ENCODE peak calls at places on chromosomes 11 and 22, in six cellular contexts. P is AG09319; R is fibroblast of pulmonary artery; F is CD8-positive, alpha-beta T cell; N is GM12864; K is mesothelial cell of epicardium. H is an unnamed sample.

GRCh38 chr11:1920909-1921575 is 1.5 kb downstream of the TNNT3 start:
- DNase-seq in P (no peak), R (no peak), F (no peak), N (no peak), K (no peak), H (no peak)

GRCh38 chr11:59918987-59919589 is 19.1 kb upstream of the OOSP1 start:
- DNase-seq in P (no peak), R (peak), F (no peak), N (no peak), K (no peak), H (peak)

GRCh38 chr11:68978626-68978930 is 2.2 kb downstream of the MRGPRD start:
- DNase-seq in P (no peak), R (no peak), F (no peak), N (no peak), K (no peak), H (no peak)

GRCh38 chr11:10087186-10087585 is 206.8 kb downstream of the SBF2 start:
- DNase-seq in P (no peak), R (no peak), F (no peak), N (no peak), K (no peak), H (no peak)

GRCh38 chr11:119368121-119369034 is 13.1 kb downstream of the USP2 start:
- DNase-seq in P (no peak), R (peak), F (no peak), N (no peak), K (no peak), H (no peak)

GRCh38 chr11:10307022-10307410 is 2.1 kb downstream of the ADM start:
- DNase-seq in P (no peak), R (peak), F (no peak), N (no peak), K (no peak), H (no peak)

GRCh38 chr11:37280194-37280593 is 682.2 kb upstream of the RAG2 start:
- DNase-seq in P (no peak), R (no peak), F (no peak), N (no peak), K (no peak), H (no peak)

GRCh38 chr11:78564889-78565467 is 9.7 kb downstream of the NARS2 start:
- DNase-seq in P (no peak), R (peak), F (no peak), N (no peak), K (no peak), H (no peak)

GRCh38 chr22:36765943-36766450 is 9.9 kb downstream of the IFT27 start:
- DNase-seq in P (no peak), R (no peak), F (no peak), N (no peak), K (no peak), H (no peak)

GRCh38 chr11:22343411-22344032 is 5.3 kb downstream of the SLC17A6 start:
- DNase-seq in P (no peak), R (no peak), F (no peak), N (no peak), K (no peak), H (peak)

GRCh38 chr11:59426361-59427067 is at the start of gene OR5A2:
- DNase-seq in P (no peak), R (no peak), F (no peak), N (no peak), K (no peak), H (no peak)

GRCh38 chr11:74694536-74694935 is 36.7 kb downstream of the CHRDL2 start:
- DNase-seq in P (no peak), R (no peak), F (no peak), N (no peak), K (no peak), H (no peak)

GRCh38 chr11:100726709-100727108 is 39.6 kb downstream of the ARHGAP42 start:
- DNase-seq in P (no peak), R (no peak), F (no peak), N (no peak), K (no peak), H (no peak)

GRCh38 chr11:125268611-125269010 is 104.1 kb downstream of the PKNOX2 start:
- DNase-seq in P (no peak), R (no peak), F (no peak), N (no peak), K (no peak), H (no peak)

GRCh38 chr11:116707746-116708145 is 65.0 kb downstream of the BUD13 start:
- DNase-seq in P (no peak), R (no peak), F (no peak), N (no peak), K (no peak), H (no peak)
- TF ChIP-seq CTCF in P (no peak), R (no peak), F (no peak), N (no peak), K (no peak), H (no peak)

GRCh38 chr11:117098269-117099231 is at the start of gene SIK3:
- DNase-seq in P (peak), R (peak), F (peak), N (peak), K (peak), H (peak)
- TF ChIP-seq CTCF in P (peak), R (peak), F (peak), N (peak), K (no peak), H (peak)

GRCh38 chr22:22164541-22165272 is 79.9 kb upstream of the VPREB1 start:
- DNase-seq in P (no peak), R (no peak), F (no peak), N (no peak), K (no peak), H (no peak)
- TF ChIP-seq CTCF in P (no peak), R (no peak), F (no peak), N (no peak), K (no peak), H (no peak)

DNA sequence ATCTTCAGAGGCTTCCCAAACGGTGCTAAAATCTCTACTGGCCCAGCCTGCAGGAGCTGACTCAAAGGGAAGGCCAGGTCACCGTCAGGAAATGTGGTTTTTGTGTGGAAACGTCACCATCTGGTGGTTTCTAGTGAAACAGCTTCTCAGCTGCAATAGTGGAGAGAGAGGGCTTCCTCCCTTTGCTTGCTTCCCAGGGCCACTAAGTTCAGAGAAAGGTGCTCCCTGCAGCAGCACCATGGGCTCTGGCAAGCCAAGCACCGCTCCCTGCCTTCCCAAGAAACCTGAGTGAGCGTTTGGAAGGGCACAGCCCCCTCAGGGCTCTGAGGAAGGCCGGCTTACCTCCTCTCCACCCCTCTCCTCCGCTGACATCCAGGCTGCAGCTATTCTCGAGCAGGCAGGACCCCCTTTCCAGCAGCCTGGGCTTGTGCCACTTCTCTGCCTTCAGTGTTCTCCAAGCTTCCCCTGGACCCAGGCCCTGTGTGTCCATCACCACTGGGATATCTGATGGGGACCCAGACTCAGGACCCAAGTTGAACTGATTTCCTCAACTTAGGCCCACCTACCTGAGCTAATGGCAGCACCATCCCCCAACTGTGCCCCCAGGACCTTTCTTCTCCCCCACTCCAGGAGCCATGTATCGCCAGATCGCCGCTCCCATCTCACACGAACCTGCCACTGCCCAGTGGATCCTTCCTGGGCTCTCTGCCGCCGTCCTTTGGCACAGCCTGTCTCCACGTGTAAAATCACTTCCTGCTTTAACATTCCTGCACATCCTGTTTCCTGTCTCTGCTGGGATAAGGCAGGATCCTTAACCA is 9.8 kb downstream of the SPATA19 start:
- DNase-seq in P (no peak), R (peak), F (peak), N (peak), K (peak), H (peak)
- TF ChIP-seq CTCF in P (no peak), R (peak), F (peak), N (peak), K (peak), H (peak)

DNA sequence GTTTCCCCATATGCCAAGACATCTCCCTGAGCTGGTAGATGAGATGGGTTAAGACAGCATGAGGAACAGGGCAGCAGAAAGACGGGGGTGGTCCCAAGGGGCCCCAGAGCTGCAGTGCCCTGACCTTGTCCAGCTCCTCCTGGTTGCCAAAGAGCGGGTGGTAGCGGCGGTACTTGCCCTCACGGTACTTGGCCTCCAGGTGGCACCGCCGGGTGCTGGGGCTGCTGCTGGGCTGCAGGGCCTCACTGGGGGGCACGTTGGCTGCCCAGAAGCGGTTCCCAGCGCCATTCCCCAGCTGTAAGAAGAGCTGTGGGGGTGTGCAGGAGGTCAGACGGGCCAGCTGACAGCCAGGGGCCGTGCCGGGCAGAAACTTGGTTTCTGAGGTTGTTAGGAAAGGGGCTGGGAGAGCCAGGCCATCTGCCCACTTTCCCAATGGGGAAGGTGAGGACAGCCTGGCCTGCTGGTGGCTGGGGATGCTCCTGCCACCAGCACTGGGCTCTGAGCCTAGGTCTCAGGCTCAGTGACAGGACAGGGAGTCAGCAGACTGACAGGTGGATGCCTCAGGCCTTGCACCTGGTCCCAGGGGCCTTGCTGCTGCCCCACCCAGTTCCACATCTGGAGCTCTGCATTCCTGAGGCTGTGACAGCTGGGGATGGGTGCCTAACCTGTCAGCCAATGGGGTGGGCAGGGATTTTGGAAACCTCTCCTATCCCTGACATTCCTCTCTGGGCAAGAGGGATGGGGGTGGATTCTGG is 30.0 kb upstream of the PDE2A start:
- DNase-seq in P (no peak), R (no peak), F (no peak), N (no peak), K (no peak), H (no peak)
- TF ChIP-seq CTCF in P (peak), R (peak), F (no peak), N (peak), K (no peak), H (no peak)

GRCh38 chr11:83827940-83828554 is 541.9 kb upstream of the CCDC90B start:
- DNase-seq in P (no peak), R (peak), F (no peak), N (no peak), K (no peak), H (peak)
- TF ChIP-seq CTCF in P (peak), R (peak), F (no peak), N (peak), K (peak), H (peak)

GRCh38 chr11:71370895-71371673 is 77.1 kb downstream of the DHCR7 start:
- DNase-seq in P (no peak), R (no peak), F (no peak), N (no peak), K (no peak), H (no peak)

GRCh38 chr11:71373791-71374454 is 74.3 kb downstream of the DHCR7 start:
- DNase-seq in P (no peak), R (no peak), F (no peak), N (peak), K (no peak), H (peak)

GRCh38 chr11:71370020-71370747 is 78.0 kb downstream of the DHCR7 start:
- DNase-seq in P (no peak), R (no peak), F (no peak), N (no peak), K (no peak), H (no peak)

GRCh38 chr11:71371674-71372069 is 76.5 kb downstream of the DHCR7 start:
- DNase-seq in P (no peak), R (no peak), F (no peak), N (no peak), K (no peak), H (no peak)

DNA sequence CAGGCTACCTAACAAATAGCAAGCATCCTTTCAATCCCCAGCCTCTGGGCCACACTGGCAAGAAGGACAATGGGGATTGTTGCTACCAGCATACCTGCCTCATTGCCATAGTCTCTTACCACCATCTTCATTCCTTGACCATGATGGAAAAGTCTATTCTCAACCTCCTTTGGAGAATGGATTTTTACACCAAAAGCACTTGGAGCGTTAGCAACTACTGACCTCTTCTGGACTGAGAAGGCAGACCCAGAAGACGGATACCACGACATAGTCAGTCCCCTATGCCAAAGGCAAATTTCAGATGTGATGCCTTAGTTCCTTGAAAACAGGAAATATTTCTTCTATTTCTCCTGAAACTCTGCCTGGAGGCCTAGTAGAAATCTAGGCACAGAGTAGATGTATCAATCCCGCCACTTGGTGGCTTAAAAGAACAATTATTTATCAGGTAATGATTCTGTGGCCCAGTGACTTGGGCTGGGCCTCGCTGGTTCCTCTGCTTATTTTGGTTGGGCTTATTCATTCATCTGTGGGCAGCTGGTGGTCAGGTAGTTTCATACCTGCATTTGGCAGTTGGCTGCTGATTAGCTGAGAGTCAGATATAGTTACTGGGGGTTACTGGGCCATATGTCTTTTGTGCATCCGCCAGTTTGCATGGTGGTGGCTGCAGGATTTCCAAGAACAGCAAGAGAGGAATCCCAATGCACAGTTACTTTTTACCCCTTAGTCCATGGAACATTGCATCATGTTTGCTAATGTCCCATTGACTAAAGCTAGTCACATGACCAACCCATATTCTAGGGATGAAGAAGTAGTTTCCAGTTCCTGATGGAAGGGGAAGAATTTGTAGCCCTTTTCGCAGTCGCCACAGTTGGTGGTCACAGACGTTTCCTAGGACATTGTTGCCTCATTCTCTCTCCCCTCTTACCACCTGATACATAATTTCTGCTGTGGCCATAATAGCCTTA is 75.2 kb downstream of the DHCR7 start:
- DNase-seq in P (peak), R (peak), F (no peak), N (peak), K (no peak), H (no peak)
- TF ChIP-seq CTCF in P (peak), R (peak), F (no peak), N (peak), K (no peak), H (no peak)

DNA sequence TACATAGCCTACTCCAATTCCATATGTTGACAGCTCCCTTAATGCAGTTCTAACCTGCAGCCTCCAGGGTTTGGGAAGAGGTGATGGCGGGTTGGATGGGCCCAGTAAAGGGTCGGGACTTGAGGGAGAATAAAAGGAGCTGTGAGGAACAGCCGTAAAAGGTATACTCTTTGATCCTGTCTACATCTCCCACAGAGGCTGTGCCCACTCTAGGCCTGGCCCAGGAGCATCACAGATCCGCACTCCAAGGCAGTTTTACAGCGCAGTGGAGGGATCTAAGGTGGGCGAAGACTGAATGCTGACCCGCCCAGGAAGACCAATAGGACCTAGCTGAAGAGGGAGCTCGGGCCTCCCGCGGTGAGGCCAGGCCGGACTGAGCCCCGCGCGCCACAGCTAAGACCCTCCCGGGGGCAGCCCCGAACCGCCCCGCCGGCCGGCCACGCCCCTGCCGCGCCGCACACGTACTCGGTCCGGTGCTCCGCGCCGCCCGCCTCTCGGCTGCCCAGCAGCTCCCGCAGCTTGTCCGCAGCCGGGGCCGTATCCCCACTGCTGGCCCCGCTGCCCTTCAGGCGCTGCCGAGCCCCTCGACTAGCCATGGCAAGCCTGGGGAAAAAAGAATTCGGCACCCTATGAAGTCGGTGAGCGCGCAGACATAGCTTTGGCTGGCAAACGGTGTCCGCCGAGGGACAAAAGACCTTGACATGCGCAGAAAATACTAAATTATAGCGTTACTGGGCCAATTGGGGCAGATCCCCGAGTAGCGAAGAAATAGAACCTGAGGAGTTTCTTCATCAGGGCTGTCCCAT is at the start of gene ALG9:
- DNase-seq in P (peak), R (peak), F (peak), N (peak), K (peak), H (peak)
- TF ChIP-seq CTCF in P (peak), R (peak), F (peak), N (peak), K (no peak), H (no peak)

GRCh38 chr22:20138868-20139267 is 7.3 kb downstream of the ZDHHC8 start:
- DNase-seq in P (no peak), R (no peak), F (no peak), N (no peak), K (no peak), H (no peak)

GRCh38 chr22:20137671-20138416 is 6.2 kb downstream of the ZDHHC8 start:
- DNase-seq in P (no peak), R (no peak), F (no peak), N (no peak), K (no peak), H (no peak)

GRCh38 chr22:20139391-20140106 is 7.9 kb downstream of the ZDHHC8 start:
- DNase-seq in P (no peak), R (no peak), F (no peak), N (no peak), K (no peak), H (no peak)

GRCh38 chr22:20137113-20137512 is 5.5 kb downstream of the ZDHHC8 start:
- DNase-seq in P (no peak), R (no peak), F (no peak), N (no peak), K (no peak), H (no peak)

DNA sequence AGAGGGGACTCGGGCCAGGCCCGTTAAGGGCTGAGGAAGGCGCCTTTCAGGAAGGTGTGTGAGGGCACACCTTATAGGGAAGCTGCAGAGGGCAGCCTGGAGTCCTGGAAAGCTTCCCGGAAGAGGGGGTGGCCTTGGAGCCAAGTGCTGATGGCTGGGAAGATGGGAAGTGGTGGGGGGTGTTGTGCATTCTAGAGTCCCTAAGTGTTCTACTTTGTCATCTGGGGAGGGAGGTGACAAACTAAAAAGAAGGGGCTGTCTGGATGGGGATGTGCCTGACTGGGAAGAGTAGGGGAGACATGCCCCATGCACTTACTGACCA is 6.8 kb downstream of the ZDHHC8 start:
- DNase-seq in P (no peak), R (no peak), F (no peak), N (no peak), K (no peak), H (no peak)
- TF ChIP-seq CTCF in P (no peak), R (no peak), F (no peak), N (no peak), K (no peak), H (no peak)

GRCh38 chr11:30775123-30775522 is 189.0 kb upstream of the MPPED2 start:
- DNase-seq in P (no peak), R (no peak), F (no peak), N (no peak), K (no peak), H (no peak)
- TF ChIP-seq CTCF in P (no peak), R (no peak), F (no peak), N (no peak), K (no peak), H (no peak)

H was measured in GM10248.